ENCODE peak calls at places on chromosome 11, in nine cellular contexts. One of them, this sample, is unnamed.

GRCh38 chr11:12994476-12994875 is 14.6 kb upstream of the RASSF10 start:
- DNase-seq in effector memory CD4-positive, alpha-beta T cell: no peak
- DNase-seq in adrenal gland: no peak
- DNase-seq in ascending aorta: no peak
- DNase-seq in sigmoid colon: no peak
- DNase-seq in cardiac muscle cell: no peak
- DNase-seq in skeletal muscle cell: no peak
- DNase-seq in CD8-positive, alpha-beta memory T cell: no peak
- DNase-seq in pancreas: no peak
- DNase-seq in this sample: no peak

GRCh38 chr11:61486779-61487178 is 21.8 kb upstream of the LRRC10B start:
- DNase-seq in effector memory CD4-positive, alpha-beta T cell: no peak
- DNase-seq in adrenal gland: no peak
- DNase-seq in ascending aorta: no peak
- DNase-seq in sigmoid colon: no peak
- DNase-seq in cardiac muscle cell: no peak
- DNase-seq in skeletal muscle cell: no peak
- DNase-seq in CD8-positive, alpha-beta memory T cell: no peak
- DNase-seq in pancreas: no peak
- DNase-seq in this sample: no peak

GRCh38 chr11:292211-293121 is 3.5 kb downstream of the PGGHG start:
- DNase-seq in effector memory CD4-positive, alpha-beta T cell: no peak
- DNase-seq in adrenal gland: no peak
- DNase-seq in ascending aorta: no peak
- DNase-seq in sigmoid colon: peak; percentile 60
- DNase-seq in cardiac muscle cell: no peak
- DNase-seq in skeletal muscle cell: no peak
- DNase-seq in CD8-positive, alpha-beta memory T cell: peak; percentile 44
- DNase-seq in pancreas: peak; percentile 49
- DNase-seq in this sample: no peak

GRCh38 chr11:88338223-88338661 is 706 bp upstream of the CTSC start:
- DNase-seq in effector memory CD4-positive, alpha-beta T cell: peak; percentile 40
- DNase-seq in adrenal gland: peak; percentile 70
- DNase-seq in ascending aorta: peak; percentile 74
- DNase-seq in sigmoid colon: peak; percentile 77
- DNase-seq in cardiac muscle cell: peak; percentile 91
- DNase-seq in skeletal muscle cell: peak; percentile 72
- DNase-seq in CD8-positive, alpha-beta memory T cell: peak; percentile 63
- DNase-seq in pancreas: peak; percentile 34
- DNase-seq in this sample: peak; percentile 79

GRCh38 chr11:125569913-125570621 is 790 bp downstream of the EI24 start:
- DNase-seq in effector memory CD4-positive, alpha-beta T cell: no peak
- DNase-seq in adrenal gland: no peak
- DNase-seq in ascending aorta: no peak
- DNase-seq in sigmoid colon: no peak
- DNase-seq in cardiac muscle cell: no peak
- DNase-seq in skeletal muscle cell: no peak
- DNase-seq in CD8-positive, alpha-beta memory T cell: no peak
- DNase-seq in pancreas: peak; percentile 66
- DNase-seq in this sample: no peak

GRCh38 chr11:85889676-85890579 is 34.7 kb downstream of the CCDC83 start:
- DNase-seq in effector memory CD4-positive, alpha-beta T cell: no peak
- DNase-seq in adrenal gland: no peak
- DNase-seq in ascending aorta: no peak
- DNase-seq in sigmoid colon: no peak
- DNase-seq in cardiac muscle cell: peak; percentile 84
- DNase-seq in skeletal muscle cell: no peak
- DNase-seq in CD8-positive, alpha-beta memory T cell: no peak
- DNase-seq in pancreas: no peak
- DNase-seq in this sample: peak; percentile 49

GRCh38 chr11:54603898-54604297 is at the start of gene OR4C46:
- DNase-seq in effector memory CD4-positive, alpha-beta T cell: no peak
- DNase-seq in adrenal gland: no peak
- DNase-seq in ascending aorta: no peak
- DNase-seq in sigmoid colon: no peak
- DNase-seq in cardiac muscle cell: no peak
- DNase-seq in skeletal muscle cell: no peak
- DNase-seq in CD8-positive, alpha-beta memory T cell: no peak
- DNase-seq in pancreas: no peak
- DNase-seq in this sample: no peak

GRCh38 chr11:3840289-3840869 is 380 bp downstream of the RHOG start:
- DNase-seq in effector memory CD4-positive, alpha-beta T cell: peak; percentile 26
- DNase-seq in adrenal gland: no peak
- DNase-seq in ascending aorta: peak; percentile 69
- DNase-seq in sigmoid colon: no peak
- DNase-seq in cardiac muscle cell: no peak
- DNase-seq in skeletal muscle cell: no peak
- DNase-seq in CD8-positive, alpha-beta memory T cell: peak; percentile 62
- DNase-seq in pancreas: no peak
- DNase-seq in this sample: no peak

GRCh38 chr11:48538991-48539390 is 50.4 kb downstream of the OR4A47 start:
- DNase-seq in effector memory CD4-positive, alpha-beta T cell: no peak
- DNase-seq in adrenal gland: no peak
- DNase-seq in ascending aorta: no peak
- DNase-seq in sigmoid colon: no peak
- DNase-seq in cardiac muscle cell: no peak
- DNase-seq in skeletal muscle cell: no peak
- DNase-seq in CD8-positive, alpha-beta memory T cell: no peak
- DNase-seq in pancreas: no peak
- DNase-seq in this sample: no peak
- H3K4me3 ChIP-seq in effector memory CD4-positive, alpha-beta T cell: no peak overlapping the region
- H3K4me3 ChIP-seq in adrenal gland: no peak overlapping the region
- H3K4me3 ChIP-seq in ascending aorta: no peak overlapping the region
- H3K4me3 ChIP-seq in sigmoid colon: no peak overlapping the region
- H3K4me3 ChIP-seq in cardiac muscle cell: no peak overlapping the region
- H3K4me3 ChIP-seq in skeletal muscle cell: no peak overlapping the region
- H3K4me3 ChIP-seq in CD8-positive, alpha-beta memory T cell: no peak overlapping the region
- H3K4me3 ChIP-seq in pancreas: no peak overlapping the region
- H3K4me3 ChIP-seq in this sample: no peak overlapping the region

GRCh38 chr11:45993438-45994064 is 71.1 kb downstream of the LARGE2 start:
- DNase-seq in effector memory CD4-positive, alpha-beta T cell: no peak
- DNase-seq in adrenal gland: peak; percentile 25
- DNase-seq in ascending aorta: peak; percentile 75
- DNase-seq in sigmoid colon: peak; percentile 92
- DNase-seq in cardiac muscle cell: peak; percentile 50
- DNase-seq in skeletal muscle cell: no peak
- DNase-seq in CD8-positive, alpha-beta memory T cell: no peak
- DNase-seq in pancreas: no peak
- DNase-seq in this sample: peak; percentile 90
- H3K4me3 ChIP-seq in effector memory CD4-positive, alpha-beta T cell: no peak overlapping the region
- H3K4me3 ChIP-seq in adrenal gland: no peak overlapping the region
- H3K4me3 ChIP-seq in ascending aorta: no peak overlapping the region
- H3K4me3 ChIP-seq in sigmoid colon: no peak overlapping the region
- H3K4me3 ChIP-seq in cardiac muscle cell: no peak overlapping the region
- H3K4me3 ChIP-seq in skeletal muscle cell: no peak overlapping the region
- H3K4me3 ChIP-seq in CD8-positive, alpha-beta memory T cell: no peak overlapping the region
- H3K4me3 ChIP-seq in pancreas: no peak overlapping the region
- H3K4me3 ChIP-seq in this sample: no peak overlapping the region

DNA sequence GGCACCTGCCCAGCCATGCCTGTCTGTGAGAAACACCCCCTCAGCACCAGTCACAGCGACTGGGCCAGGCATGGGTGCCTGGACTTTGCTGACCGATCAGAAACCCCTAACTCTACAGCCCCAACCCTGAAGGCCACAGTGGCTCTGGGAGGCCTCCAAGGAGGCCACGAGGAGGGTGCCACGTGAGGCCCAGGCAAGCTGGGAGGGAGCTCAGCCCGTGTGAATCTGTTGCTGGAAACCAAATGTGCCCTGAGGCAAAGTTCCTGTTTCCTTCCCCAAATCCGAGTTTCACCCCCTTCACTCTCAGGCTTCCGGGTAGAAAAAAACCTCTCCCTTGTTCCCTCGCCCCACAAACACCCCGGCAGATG is 1.3 kb downstream of the UNC93B1 start:
- DNase-seq in effector memory CD4-positive, alpha-beta T cell: no peak
- DNase-seq in adrenal gland: peak; percentile 25
- DNase-seq in ascending aorta: no peak
- DNase-seq in sigmoid colon: no peak
- DNase-seq in cardiac muscle cell: no peak
- DNase-seq in skeletal muscle cell: no peak
- DNase-seq in CD8-positive, alpha-beta memory T cell: no peak
- DNase-seq in pancreas: no peak
- DNase-seq in this sample: no peak
- H3K4me3 ChIP-seq in effector memory CD4-positive, alpha-beta T cell: no peak overlapping the region
- H3K4me3 ChIP-seq in adrenal gland: no peak overlapping the region
- H3K4me3 ChIP-seq in ascending aorta: no peak overlapping the region
- H3K4me3 ChIP-seq in sigmoid colon: peak overlapping the region; percentile 76
- H3K4me3 ChIP-seq in cardiac muscle cell: no peak overlapping the region
- H3K4me3 ChIP-seq in skeletal muscle cell: no peak overlapping the region
- H3K4me3 ChIP-seq in CD8-positive, alpha-beta memory T cell: no peak overlapping the region
- H3K4me3 ChIP-seq in pancreas: no peak overlapping the region
- H3K4me3 ChIP-seq in this sample: no peak overlapping the region

DNA sequence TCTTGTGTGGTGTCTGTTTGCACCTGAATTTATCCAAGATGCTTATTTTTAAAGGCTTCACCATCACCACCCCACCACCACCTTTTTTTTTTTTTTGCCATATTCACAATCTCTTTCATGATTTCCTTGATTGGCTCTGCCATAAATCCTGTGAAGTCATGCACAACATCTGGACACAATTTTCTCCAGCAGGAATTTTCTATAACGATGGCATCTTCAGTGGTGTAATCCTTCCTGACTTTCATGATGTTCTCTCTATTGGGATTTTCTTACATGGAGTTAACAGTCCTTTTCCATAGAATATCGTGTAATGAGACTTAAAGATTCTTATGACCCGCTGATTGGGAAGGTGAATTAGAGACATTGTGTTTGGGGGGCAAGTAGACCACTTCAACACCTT is 17.8 kb downstream of the ZFP91 start:
- DNase-seq in effector memory CD4-positive, alpha-beta T cell: no peak
- DNase-seq in adrenal gland: no peak
- DNase-seq in ascending aorta: no peak
- DNase-seq in sigmoid colon: no peak
- DNase-seq in cardiac muscle cell: no peak
- DNase-seq in skeletal muscle cell: no peak
- DNase-seq in CD8-positive, alpha-beta memory T cell: no peak
- DNase-seq in pancreas: no peak
- DNase-seq in this sample: no peak
- H3K4me3 ChIP-seq in effector memory CD4-positive, alpha-beta T cell: no peak overlapping the region
- H3K4me3 ChIP-seq in adrenal gland: no peak overlapping the region
- H3K4me3 ChIP-seq in ascending aorta: no peak overlapping the region
- H3K4me3 ChIP-seq in sigmoid colon: no peak overlapping the region
- H3K4me3 ChIP-seq in cardiac muscle cell: no peak overlapping the region
- H3K4me3 ChIP-seq in skeletal muscle cell: no peak overlapping the region
- H3K4me3 ChIP-seq in CD8-positive, alpha-beta memory T cell: no peak overlapping the region
- H3K4me3 ChIP-seq in pancreas: no peak overlapping the region
- H3K4me3 ChIP-seq in this sample: no peak overlapping the region

This sample was measured in fibroblast of the aortic adventitia.